ENCODE peak calls at places on chromosome 9, in eight cellular contexts. I, W, Y, T, E, L, H and U are unnamed samples.
A peak's percentile ranks its signal among the peaks of the same experiment; 100 is the strongest.

GRCh38 chr9:121815084-121815483 is 163.7 kb downstream of the DAB2IP start:
- ATAC-seq in E (no peak), H (no peak), I (no peak), W (no peak), Y (no peak), L (no peak), T (no peak), U (no peak)

GRCh38 chr9:132873403-132873802 is 4.7 kb downstream of the AK8 start:
- ATAC-seq in E (no peak), I (no peak), T (peak; percentile 20), L (no peak), H (no peak), Y (no peak), W (no peak), U (no peak)

GRCh38 chr9:108125541-108125940 is 636.0 kb upstream of the KLF4 start:
- ATAC-seq in E (no peak), T (no peak), W (no peak), Y (no peak), I (no peak), L (no peak), H (no peak), U (no peak)

GRCh38 chr9:98712987-98713386 is 4.3 kb upstream of the GABBR2 start:
- ATAC-seq in Y (no peak), T (peak; percentile 82), L (no peak), E (no peak), W (no peak), H (no peak), I (no peak), U (no peak)

GRCh38 chr9:4306066-4306787 is 6.4 kb upstream of the GLIS3 start:
- ATAC-seq in H (no peak), I (no peak), E (no peak), T (peak; percentile 82), W (no peak), L (no peak), Y (no peak), U (no peak)

GRCh38 chr9:4862506-4863250 is 69.9 kb downstream of the RCL1 start:
- ATAC-seq in H (no peak), W (peak; percentile 53), Y (no peak), L (no peak), I (no peak), E (no peak), T (no peak), U (peak; percentile 34)

GRCh38 chr9:83322438-83322837 is 215.8 kb downstream of the FRMD3 start:
- ATAC-seq in W (no peak), Y (no peak), T (no peak), L (no peak), H (no peak), E (no peak), I (no peak), U (no peak)

GRCh38 chr9:93963969-93964368 is 8.8 kb upstream of the BARX1 start:
- ATAC-seq in L (no peak), H (no peak), Y (no peak), E (no peak), I (no peak), T (no peak), W (no peak), U (no peak)

GRCh38 chr9:89036862-89037261 is 45.6 kb downstream of the S1PR3 start:
- ATAC-seq in Y (no peak), T (no peak), H (no peak), L (no peak), I (no peak), W (no peak), E (no peak), U (no peak)

GRCh38 chr9:109132473-109133095 is 12.8 kb upstream of the TMEM245 start:
- ATAC-seq in T (no peak), I (no peak), W (no peak), H (no peak), L (no peak), Y (no peak), E (no peak), U (no peak)

GRCh38 chr9:78406933-78407332 is 110.0 kb downstream of the PSAT1 start:
- ATAC-seq in Y (no peak), T (no peak), E (no peak), H (no peak), W (no peak), L (no peak), I (no peak), U (no peak)

GRCh38 chr9:134918646-134919045 is 934 bp upstream of the FCN1 start:
- ATAC-seq in L (no peak), E (no peak), W (no peak), H (no peak), Y (no peak), I (no peak), T (no peak), U (no peak)

GRCh38 chr9:111730937-111731567 is 63.7 kb downstream of the SHOC1 start:
- ATAC-seq in T (no peak), H (no peak), E (no peak), Y (no peak), I (no peak), W (peak; percentile 23), L (no peak), U (no peak)